ENCODE peak calls at places on chromosomes 1 and 21, in ten cellular contexts. N, B, C, Y, I, J, D, R, A and U are unnamed samples.

GRCh38 chr1:2451744-2452582 is 24.1 kb upstream of the PLCH2 start:
- DNase-seq in Y (no peak), C (no peak), I (no peak), D (peak), R (peak), B (no peak), J (no peak), N (no peak), A (no peak), U (no peak)

GRCh38 chr1:204106825-204107224 is 33.9 kb downstream of the SOX13 start:
- DNase-seq in J (no peak), R (no peak), N (no peak), A (no peak), Y (no peak), I (no peak), B (no peak), D (no peak), C (no peak), U (no peak)

GRCh38 chr1:62689524-62689923 is 1.3 kb upstream of the DOCK7 start:
- DNase-seq in N (no peak), I (no peak), R (no peak), J (no peak), D (peak), C (no peak), A (no peak), B (no peak), Y (no peak), U (no peak)

GRCh38 chr1:223870617-223871574 is 25.1 kb upstream of the TP53BP2 start:
- DNase-seq in N (no peak), I (peak), J (peak), R (no peak), Y (no peak), B (no peak), A (no peak), C (no peak), D (no peak), U (no peak)

GRCh38 chr1:23079025-23079424 is 59.8 kb downstream of the KDM1A start:
- DNase-seq in A (no peak), R (no peak), C (no peak), D (no peak), J (no peak), I (no peak), B (no peak), Y (no peak), N (no peak), U (no peak)

GRCh38 chr1:184002071-184002470 is 35.5 kb downstream of the COLGALT2 start:
- DNase-seq in I (no peak), B (peak), R (peak), Y (no peak), J (no peak), N (no peak), A (no peak), D (peak), C (no peak), U (no peak)

GRCh38 chr1:79507770-79508169 is 501.2 kb upstream of the ADGRL4 start:
- DNase-seq in N (no peak), R (no peak), J (no peak), A (no peak), D (no peak), Y (no peak), C (no peak), B (no peak), I (no peak), U (no peak)

GRCh38 chr1:208577381-208577905 is 333.3 kb upstream of the PLXNA2 start:
- DNase-seq in B (no peak), N (no peak), C (no peak), Y (no peak), D (no peak), J (no peak), A (no peak), R (no peak), I (no peak), U (no peak)

GRCh38 chr1:207839083-207839413 is 71.9 kb downstream of the CD34 start:
- DNase-seq in B (no peak), R (no peak), C (no peak), Y (no peak), N (no peak), A (no peak), J (no peak), D (no peak), I (no peak), U (no peak)

GRCh38 chr1:19074361-19074901 is 118.0 kb upstream of the IFFO2 start:
- DNase-seq in B (no peak), Y (no peak), I (peak), D (no peak), A (no peak), N (no peak), J (no peak), R (no peak), C (no peak), U (no peak)

GRCh38 chr21:37168666-37169065 is 95.6 kb downstream of the TTC3 start:
- DNase-seq in D (peak), R (no peak), N (no peak), A (no peak), C (no peak), Y (no peak), I (no peak), J (no peak), B (no peak), U (no peak)

GRCh38 chr1:163307479-163308171 is 14.1 kb upstream of the NUF2 start:
- DNase-seq in J (no peak), N (no peak), A (no peak), Y (no peak), B (no peak), I (no peak), C (no peak), R (no peak), D (peak), U (no peak)

GRCh38 chr1:193060938-193061337 is 1.5 kb downstream of the RO60 start:
- DNase-seq in A (no peak), N (no peak), Y (peak), J (peak), C (no peak), B (no peak), D (peak), R (no peak), I (peak), U (no peak)

GRCh38 chr21:28959367-28960099 is 33.1 kb downstream of the LTN1 start:
- DNase-seq in B (no peak), R (no peak), I (no peak), Y (no peak), N (no peak), C (no peak), D (peak), J (no peak), A (no peak), U (no peak)

GRCh38 chr1:163351912-163352311 is 30.2 kb downstream of the NUF2 start:
- DNase-seq in R (no peak), A (no peak), Y (no peak), J (no peak), N (no peak), D (no peak), B (no peak), I (no peak), C (no peak), U (no peak)

GRCh38 chr21:17925900-17926299 is 106.7 kb upstream of the C21orf91 start:
- DNase-seq in D (peak), Y (peak), A (no peak), B (no peak), R (peak), I (no peak), N (no peak), J (peak), C (no peak), U (no peak)

GRCh38 chr1:151512326-151512725 is 1.1 kb downstream of the CGN start:
- DNase-seq in J (peak), A (no peak), N (no peak), C (no peak), B (no peak), Y (no peak), D (no peak), I (no peak), R (no peak), U (peak)

GRCh38 chr1:229694053-229694693 is 68.1 kb downstream of the URB2 start:
- DNase-seq in Y (peak), J (peak), D (peak), N (peak), C (no peak), I (no peak), A (peak), B (peak), R (no peak), U (no peak)

GRCh38 chr1:243432136-243432535 is 176.3 kb downstream of the SDCCAG8 start:
- DNase-seq in Y (no peak), D (no peak), A (no peak), R (no peak), I (no peak), C (no peak), J (peak), B (no peak), N (no peak), U (no peak)

GRCh38 chr1:170840371-170840770 is 95.0 kb upstream of the MROH9 start:
- DNase-seq in A (no peak), N (no peak), Y (no peak), I (no peak), C (no peak), D (no peak), J (no peak), B (no peak), R (no peak), U (no peak)

GRCh38 chr1:18978706-18979105 is 22.2 kb upstream of the IFFO2 start:
- DNase-seq in A (no peak), N (no peak), R (no peak), Y (no peak), I (no peak), J (no peak), B (no peak), D (no peak), C (no peak), U (no peak)

GRCh38 chr1:207579436-207579799 is 65.5 kb upstream of the CR1L start:
- DNase-seq in N (no peak), C (peak), I (peak), J (peak), D (peak), B (peak), A (no peak), R (peak), Y (peak), U (no peak)

GRCh38 chr21:36150192-36150711 is 6.4 kb upstream of the DOP1B start:
- DNase-seq in A (peak), B (no peak), R (no peak), N (peak), I (peak), Y (peak), D (peak), C (no peak), J (no peak), U (peak)

GRCh38 chr1:226679853-226680516 is 59.1 kb downstream of the ITPKB start:
- DNase-seq in B (peak), N (peak), Y (peak), C (peak), D (peak), R (peak), I (peak), A (peak), J (peak), U (no peak)

GRCh38 chr1:159207774-159208459 is 3.2 kb downstream of the ACKR1 start:
- DNase-seq in A (no peak), Y (no peak), D (no peak), R (no peak), N (no peak), J (no peak), I (no peak), B (no peak), C (no peak), U (no peak)
- TF ChIP-seq CTCF in A (no peak), Y (no peak), D (no peak), R (no peak), N (no peak), J (no peak), I (no peak), B (no peak), C (no peak), U (no peak)

GRCh38 chr1:77143529-77144121 is 75.6 kb downstream of the PIGK start:
- DNase-seq in I (no peak), B (no peak), J (no peak), D (peak), Y (peak), N (no peak), C (no peak), R (no peak), A (no peak), U (no peak)
- TF ChIP-seq CTCF in I (no peak), B (no peak), J (no peak), D (peak), Y (peak), N (no peak), C (peak), R (peak), A (peak), U (peak)

DNA sequence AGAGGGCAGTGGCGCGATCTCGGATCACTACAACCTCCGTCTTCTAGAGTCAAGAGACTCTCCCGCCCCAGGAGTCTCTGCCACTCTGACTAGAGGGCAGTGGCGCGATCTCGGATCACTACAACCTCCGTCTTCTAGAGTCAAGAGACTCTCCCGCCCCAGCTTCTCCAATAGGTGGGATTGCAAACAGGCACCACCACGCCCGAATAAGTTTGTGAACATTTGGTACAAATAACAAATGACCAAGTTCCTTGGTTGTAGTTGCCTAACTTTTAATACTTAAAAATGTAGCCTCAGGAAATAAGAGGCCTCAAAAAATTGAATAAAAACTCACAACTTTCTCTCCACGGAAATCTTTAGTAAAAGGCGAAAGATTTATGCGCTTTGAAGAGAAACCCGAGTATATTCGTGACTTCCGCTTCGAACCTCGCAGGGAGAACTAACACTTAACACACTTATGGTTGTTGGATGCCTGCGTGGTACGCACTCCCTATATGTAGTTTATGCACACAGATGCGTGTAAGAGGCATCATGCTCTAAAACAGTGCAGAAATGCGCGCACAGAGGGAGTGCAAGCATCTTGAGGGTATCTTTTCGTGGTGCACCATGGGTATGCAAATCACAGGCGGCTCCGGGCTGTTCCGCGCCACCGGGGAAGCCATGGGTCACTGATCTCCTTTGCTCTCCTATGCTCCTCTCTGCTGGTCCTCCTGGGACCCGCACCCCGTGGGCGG is 11.4 kb downstream of the BTBD19 start:
- DNase-seq in B (peak), D (peak), Y (peak), C (peak), N (peak), A (peak), R (peak), J (peak), I (peak), U (peak)
- TF ChIP-seq CTCF in B (no peak), D (no peak), Y (no peak), C (peak), N (peak), A (no peak), R (no peak), J (no peak), I (no peak), U (peak)

DNA sequence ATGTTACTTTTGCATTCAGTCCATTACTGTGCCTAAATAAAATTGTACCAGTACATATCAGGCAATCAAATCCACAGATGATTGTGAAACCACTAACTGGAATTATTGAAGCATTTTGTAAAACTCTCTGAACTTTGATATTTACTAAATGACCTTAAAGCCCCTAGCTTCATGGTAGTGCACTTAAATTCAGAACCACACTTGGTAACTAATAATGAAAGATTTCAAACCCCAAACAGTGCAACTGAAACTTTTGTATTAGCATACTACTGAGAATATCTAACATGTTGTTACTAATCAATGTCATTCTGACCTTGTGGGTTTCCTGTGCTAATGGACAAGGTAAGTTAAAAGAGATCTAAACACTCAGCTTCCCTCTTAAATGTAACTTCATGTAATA is at the start of gene CFHR3:
- DNase-seq in D (no peak), C (no peak), R (no peak), J (no peak), A (no peak), Y (no peak), I (no peak), N (no peak), B (no peak), U (no peak)
- TF ChIP-seq CTCF in D (no peak), C (no peak), R (no peak), J (no peak), A (no peak), Y (no peak), I (no peak), N (no peak), B (no peak), U (no peak)

DNA sequence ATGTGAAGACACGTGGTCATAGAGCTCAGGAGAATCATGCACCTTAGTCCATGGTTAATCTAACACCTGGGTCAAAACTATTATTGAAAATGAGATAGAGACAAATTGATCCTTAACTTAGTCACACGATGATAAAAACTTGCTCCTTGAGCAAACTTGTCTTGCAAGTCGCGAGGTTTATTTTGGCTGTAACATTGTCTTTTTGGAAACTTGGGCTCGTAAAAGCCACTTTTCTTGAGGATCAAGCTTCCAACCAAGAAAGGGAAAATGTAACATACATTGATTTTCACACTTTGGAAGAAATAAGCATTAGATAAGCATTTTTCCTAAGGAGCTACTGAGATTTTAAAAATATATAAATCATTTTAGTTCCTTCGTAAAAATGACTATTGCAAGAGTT is 19.9 kb upstream of the CENPF start:
- DNase-seq in J (no peak), B (no peak), A (no peak), C (no peak), D (no peak), N (no peak), R (no peak), I (no peak), Y (no peak), U (no peak)
- TF ChIP-seq CTCF in J (no peak), B (no peak), A (no peak), C (no peak), D (no peak), N (no peak), R (no peak), I (no peak), Y (no peak), U (no peak)

GRCh38 chr1:235948774-235949427 is 82.2 kb upstream of the LYST start:
- DNase-seq in C (no peak), A (no peak), J (no peak), Y (no peak), I (no peak), R (no peak), N (no peak), D (no peak), B (no peak), U (no peak)

GRCh38 chr1:235945775-235946565 is 79.3 kb upstream of the LYST start:
- DNase-seq in Y (no peak), N (no peak), J (no peak), B (no peak), C (no peak), I (peak), R (no peak), A (no peak), D (no peak), U (no peak)

GRCh38 chr1:235943581-235944114 is 76.9 kb upstream of the LYST start:
- DNase-seq in N (no peak), C (no peak), A (no peak), J (no peak), R (no peak), Y (no peak), B (no peak), I (no peak), D (peak), U (no peak)

GRCh38 chr1:235947989-235948388 is 81.3 kb upstream of the LYST start:
- DNase-seq in A (no peak), R (no peak), N (no peak), Y (no peak), I (no peak), B (no peak), D (no peak), C (no peak), J (no peak), U (no peak)

GRCh38 chr1:235946570-235946981 is 79.9 kb upstream of the LYST start:
- DNase-seq in I (no peak), D (peak), A (no peak), B (no peak), C (no peak), J (no peak), R (peak), N (no peak), Y (peak), U (no peak)
- TF ChIP-seq CTCF in I (peak), D (peak), A (no peak), B (no peak), C (no peak), J (peak), R (no peak), N (no peak), Y (peak), U (peak)

GRCh38 chr1:182015360-182015759 is 46.2 kb downstream of the ZNF648 start:
- DNase-seq in B (no peak), C (no peak), J (no peak), R (no peak), N (no peak), D (no peak), Y (no peak), I (peak), A (no peak), U (no peak)
- TF ChIP-seq CTCF in B (no peak), C (peak), J (peak), R (no peak), N (no peak), D (no peak), Y (peak), I (no peak), A (no peak), U (peak)